ENCODE peak calls at places on chromosomes 13 and 19, in eight cellular contexts. One of them, this sample, is unnamed.

GRCh38 chr19:12364391-12365093 is 941 bp downstream of the ZNF442 start:
- DNase-seq in body of pancreas: peak; percentile 19
- DNase-seq in adrenal gland: peak; percentile 33
- DNase-seq in HCT116: no peak
- DNase-seq in CD4-positive, CD25-positive, alpha-beta regulatory T cell: no peak
- DNase-seq in suprapubic skin: peak; percentile 66
- DNase-seq in uterus: peak; percentile 18
- DNase-seq in thoracic aorta: no peak
- DNase-seq in this sample: no peak

GRCh38 chr19:57280913-57281425 is 684 bp downstream of the ZNF460 start:
- DNase-seq in body of pancreas: no peak
- DNase-seq in adrenal gland: peak; percentile 26
- DNase-seq in HCT116: no peak
- DNase-seq in CD4-positive, CD25-positive, alpha-beta regulatory T cell: peak; percentile 46
- DNase-seq in suprapubic skin: no peak
- DNase-seq in uterus: no peak
- DNase-seq in thoracic aorta: no peak
- DNase-seq in this sample: no peak

GRCh38 chr19:46069841-46070341 is 29.1 kb upstream of the IGFL4 start:
- DNase-seq in body of pancreas: no peak
- DNase-seq in adrenal gland: peak; percentile 50
- DNase-seq in HCT116: no peak
- DNase-seq in CD4-positive, CD25-positive, alpha-beta regulatory T cell: no peak
- DNase-seq in suprapubic skin: no peak
- DNase-seq in uterus: no peak
- DNase-seq in thoracic aorta: no peak
- DNase-seq in this sample: no peak

GRCh38 chr13:81639984-81640582 is 1299.2 kb upstream of the SPRY2 start:
- DNase-seq in body of pancreas: peak; percentile 20
- DNase-seq in adrenal gland: peak; percentile 4
- DNase-seq in HCT116: peak; percentile 0
- DNase-seq in CD4-positive, CD25-positive, alpha-beta regulatory T cell: no peak
- DNase-seq in suprapubic skin: no peak
- DNase-seq in uterus: no peak
- DNase-seq in thoracic aorta: no peak
- DNase-seq in this sample: no peak

GRCh38 chr13:112859817-112860190 is 109.2 kb upstream of the MCF2L start:
- DNase-seq in body of pancreas: no peak
- DNase-seq in adrenal gland: peak; percentile 89
- DNase-seq in HCT116: no peak
- DNase-seq in CD4-positive, CD25-positive, alpha-beta regulatory T cell: no peak
- DNase-seq in suprapubic skin: no peak
- DNase-seq in uterus: no peak
- DNase-seq in thoracic aorta: no peak
- DNase-seq in this sample: no peak

GRCh38 chr19:30293051-30293785 is 79.0 kb upstream of the ZNF536 start:
- DNase-seq in body of pancreas: no peak
- DNase-seq in adrenal gland: no peak
- DNase-seq in HCT116: no peak
- DNase-seq in CD4-positive, CD25-positive, alpha-beta regulatory T cell: no peak
- DNase-seq in suprapubic skin: no peak
- DNase-seq in uterus: no peak
- DNase-seq in thoracic aorta: no peak
- DNase-seq in this sample: no peak

GRCh38 chr19:47813304-47813994 is 8.3 kb upstream of the CRX start:
- DNase-seq in body of pancreas: peak; percentile 66
- DNase-seq in adrenal gland: peak; percentile 73
- DNase-seq in HCT116: peak; percentile 61
- DNase-seq in CD4-positive, CD25-positive, alpha-beta regulatory T cell: peak; percentile 58
- DNase-seq in suprapubic skin: peak; percentile 76
- DNase-seq in uterus: peak; percentile 49
- DNase-seq in thoracic aorta: no peak
- DNase-seq in this sample: peak; percentile 95

GRCh38 chr19:53813996-53814395 is 10.1 kb downstream of the NLRP12 start:
- DNase-seq in body of pancreas: no peak
- DNase-seq in adrenal gland: no peak
- DNase-seq in HCT116: no peak
- DNase-seq in CD4-positive, CD25-positive, alpha-beta regulatory T cell: no peak
- DNase-seq in suprapubic skin: no peak
- DNase-seq in uterus: no peak
- DNase-seq in thoracic aorta: no peak
- DNase-seq in this sample: no peak

GRCh38 chr19:10854350-10855089 is 6.3 kb downstream of the C19orf38 start:
- DNase-seq in body of pancreas: no peak
- DNase-seq in adrenal gland: no peak
- DNase-seq in HCT116: no peak
- DNase-seq in CD4-positive, CD25-positive, alpha-beta regulatory T cell: no peak
- DNase-seq in suprapubic skin: no peak
- DNase-seq in uterus: no peak
- DNase-seq in thoracic aorta: no peak
- DNase-seq in this sample: no peak

GRCh38 chr19:47861630-47862029 is 2.6 kb downstream of the TPRX2 start:
- DNase-seq in body of pancreas: no peak
- DNase-seq in adrenal gland: no peak
- DNase-seq in HCT116: no peak
- DNase-seq in CD4-positive, CD25-positive, alpha-beta regulatory T cell: no peak
- DNase-seq in suprapubic skin: no peak
- DNase-seq in uterus: no peak
- DNase-seq in thoracic aorta: no peak
- DNase-seq in this sample: no peak

GRCh38 chr13:96806750-96807149 is 187.5 kb downstream of the OXGR1 start:
- DNase-seq in body of pancreas: no peak
- DNase-seq in adrenal gland: no peak
- DNase-seq in HCT116: no peak
- DNase-seq in CD4-positive, CD25-positive, alpha-beta regulatory T cell: no peak
- DNase-seq in suprapubic skin: no peak
- DNase-seq in uterus: no peak
- DNase-seq in thoracic aorta: no peak
- DNase-seq in this sample: no peak

GRCh38 chr19:54906819-54907218 is 871 bp downstream of the NCR1 start:
- DNase-seq in body of pancreas: no peak
- DNase-seq in adrenal gland: no peak
- DNase-seq in HCT116: no peak
- DNase-seq in CD4-positive, CD25-positive, alpha-beta regulatory T cell: no peak
- DNase-seq in suprapubic skin: no peak
- DNase-seq in uterus: no peak
- DNase-seq in thoracic aorta: no peak
- DNase-seq in this sample: no peak

GRCh38 chr19:41971363-41971762 is 12.2 kb upstream of the RABAC1 start:
- DNase-seq in body of pancreas: no peak
- DNase-seq in adrenal gland: no peak
- DNase-seq in HCT116: no peak
- DNase-seq in CD4-positive, CD25-positive, alpha-beta regulatory T cell: no peak
- DNase-seq in suprapubic skin: no peak
- DNase-seq in uterus: no peak
- DNase-seq in thoracic aorta: no peak
- DNase-seq in this sample: no peak

GRCh38 chr13:91459485-91459884 is 61.1 kb downstream of the GPC5 start:
- DNase-seq in body of pancreas: no peak
- DNase-seq in adrenal gland: no peak
- DNase-seq in HCT116: no peak
- DNase-seq in CD4-positive, CD25-positive, alpha-beta regulatory T cell: peak; percentile 6
- DNase-seq in suprapubic skin: no peak
- DNase-seq in uterus: no peak
- DNase-seq in thoracic aorta: no peak
- DNase-seq in this sample: no peak

GRCh38 chr13:91450913-91451312 is 52.5 kb downstream of the GPC5 start:
- DNase-seq in body of pancreas: no peak
- DNase-seq in adrenal gland: no peak
- DNase-seq in HCT116: no peak
- DNase-seq in CD4-positive, CD25-positive, alpha-beta regulatory T cell: no peak
- DNase-seq in suprapubic skin: no peak
- DNase-seq in uterus: no peak
- DNase-seq in thoracic aorta: no peak
- DNase-seq in this sample: no peak

GRCh38 chr13:91456837-91457236 is 58.4 kb downstream of the GPC5 start:
- DNase-seq in body of pancreas: no peak
- DNase-seq in adrenal gland: no peak
- DNase-seq in HCT116: no peak
- DNase-seq in CD4-positive, CD25-positive, alpha-beta regulatory T cell: no peak
- DNase-seq in suprapubic skin: no peak
- DNase-seq in uterus: no peak
- DNase-seq in thoracic aorta: no peak
- DNase-seq in this sample: no peak

DNA sequence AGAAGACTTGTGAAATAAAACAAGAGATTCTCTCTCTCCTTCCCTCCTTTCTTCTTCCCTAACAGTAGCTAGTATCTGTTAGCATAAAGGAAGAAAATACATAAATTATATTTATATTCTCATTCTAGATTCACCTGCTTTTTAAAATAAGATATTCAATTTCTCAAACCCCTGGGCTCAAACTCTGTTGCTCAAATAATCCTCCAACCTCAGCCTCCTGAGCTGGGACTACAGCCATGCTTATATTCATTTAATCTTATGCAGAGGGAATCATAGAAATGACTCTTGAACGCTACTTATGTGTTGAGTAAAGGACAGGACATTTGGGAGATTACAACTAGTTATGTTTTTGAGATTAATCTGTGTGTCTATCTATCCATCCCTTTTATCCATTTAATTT is 56.2 kb downstream of the GPC5 start:
- DNase-seq in body of pancreas: no peak
- DNase-seq in adrenal gland: no peak
- DNase-seq in HCT116: no peak
- DNase-seq in CD4-positive, CD25-positive, alpha-beta regulatory T cell: no peak
- DNase-seq in suprapubic skin: no peak
- DNase-seq in uterus: no peak
- DNase-seq in thoracic aorta: no peak
- DNase-seq in this sample: no peak
- H3K27ac ChIP-seq in body of pancreas: no peak overlapping the region
- H3K27ac ChIP-seq in adrenal gland: no peak overlapping the region
- H3K27ac ChIP-seq in HCT116: no peak overlapping the region
- H3K27ac ChIP-seq in CD4-positive, CD25-positive, alpha-beta regulatory T cell: no peak overlapping the region
- H3K27ac ChIP-seq in suprapubic skin: no peak overlapping the region
- H3K27ac ChIP-seq in uterus: no peak overlapping the region
- H3K27ac ChIP-seq in thoracic aorta: no peak overlapping the region
- H3K27ac ChIP-seq in this sample: no peak overlapping the region

DNA sequence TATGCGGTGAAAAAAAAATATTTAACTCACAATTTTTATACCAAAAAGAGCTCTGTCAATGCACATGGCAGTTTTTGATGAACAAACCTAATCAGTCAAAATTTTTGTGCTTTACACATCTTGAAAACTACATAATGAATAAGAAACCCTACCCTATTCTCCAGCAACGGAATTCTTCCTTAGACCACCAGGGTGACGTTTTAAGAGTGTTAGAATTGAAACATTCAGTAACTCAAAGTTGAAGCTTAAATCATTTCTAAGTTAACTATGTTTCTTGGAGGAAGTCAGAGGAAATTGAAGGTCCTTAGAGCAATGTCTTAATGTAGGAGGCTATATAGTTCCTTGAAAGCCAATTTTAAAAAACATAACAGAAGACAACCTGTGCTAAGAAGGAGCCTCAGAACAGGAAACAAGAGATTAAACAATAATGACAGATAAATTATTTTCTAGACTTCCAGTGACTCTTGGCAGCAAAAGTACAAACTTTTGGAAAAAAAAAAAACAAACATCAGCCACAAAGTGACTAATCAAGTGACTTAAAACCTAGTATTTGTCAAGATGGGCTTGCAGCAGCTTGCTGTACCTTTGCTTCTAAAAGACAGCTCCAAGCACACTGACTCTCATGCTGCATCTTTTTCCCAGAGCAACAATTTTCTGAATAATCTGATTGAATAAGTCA is 6.2 kb downstream of the SPRY2 start:
- DNase-seq in body of pancreas: no peak
- DNase-seq in adrenal gland: no peak
- DNase-seq in HCT116: no peak
- DNase-seq in CD4-positive, CD25-positive, alpha-beta regulatory T cell: no peak
- DNase-seq in suprapubic skin: no peak
- DNase-seq in uterus: no peak
- DNase-seq in thoracic aorta: no peak
- DNase-seq in this sample: no peak
- H3K4me3 ChIP-seq in body of pancreas: no peak overlapping the region
- H3K4me3 ChIP-seq in adrenal gland: no peak overlapping the region
- H3K4me3 ChIP-seq in HCT116: no peak overlapping the region
- H3K4me3 ChIP-seq in CD4-positive, CD25-positive, alpha-beta regulatory T cell: no peak overlapping the region
- H3K4me3 ChIP-seq in suprapubic skin: no peak overlapping the region
- H3K4me3 ChIP-seq in uterus: no peak overlapping the region
- H3K4me3 ChIP-seq in thoracic aorta: no peak overlapping the region
- H3K4me3 ChIP-seq in this sample: no peak overlapping the region

DNA sequence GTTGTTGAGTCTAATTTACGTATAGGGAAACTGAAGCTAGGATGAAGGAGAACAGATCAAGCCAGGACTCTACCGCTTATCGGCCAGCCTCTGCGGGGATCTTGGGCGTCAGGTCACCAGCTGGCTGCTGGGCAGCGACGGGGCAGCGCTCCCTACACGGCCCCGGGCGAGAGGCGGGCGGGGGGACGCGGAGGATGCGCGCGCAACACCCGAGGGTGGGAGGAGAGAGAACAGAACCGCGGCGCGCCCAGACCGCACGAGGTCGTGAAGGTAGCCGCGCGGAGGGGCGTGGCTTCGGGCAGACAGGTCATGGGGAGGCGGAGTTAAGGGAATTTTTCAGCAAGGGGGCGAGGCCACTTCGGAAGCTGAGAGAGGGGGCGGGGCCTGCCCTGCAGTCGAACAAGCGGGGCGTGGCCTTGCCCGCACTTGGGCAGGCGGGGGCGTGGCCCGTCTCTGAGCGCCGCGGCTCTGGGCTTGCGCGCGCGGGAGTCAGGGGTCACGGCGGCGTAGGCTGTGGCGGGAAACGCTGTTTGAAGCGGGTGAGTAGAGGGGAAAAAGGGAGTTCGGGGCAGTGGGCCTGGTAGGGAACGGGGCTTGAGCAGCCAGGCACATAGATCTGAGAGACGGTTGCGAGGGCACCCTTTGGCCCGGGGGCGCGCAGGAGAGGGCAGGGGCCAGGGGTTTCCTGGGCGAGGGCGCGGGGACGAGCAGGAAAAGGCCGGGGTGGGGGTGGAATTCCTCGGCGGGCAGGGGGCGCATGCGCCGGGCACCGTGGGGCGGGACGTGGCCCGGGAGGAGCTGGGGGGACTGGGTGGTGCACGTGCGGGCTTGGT is at the start of gene POLD1:
- DNase-seq in body of pancreas: peak; percentile 99
- DNase-seq in adrenal gland: peak; percentile 100
- DNase-seq in HCT116: peak; percentile 97
- DNase-seq in CD4-positive, CD25-positive, alpha-beta regulatory T cell: peak; percentile 99
- DNase-seq in suprapubic skin: peak; percentile 98
- DNase-seq in uterus: peak; percentile 97
- DNase-seq in thoracic aorta: peak; percentile 90
- DNase-seq in this sample: peak; percentile 98
- H3K27ac ChIP-seq in body of pancreas: peak within 1 kb of the TSS; percentile 77
- H3K27ac ChIP-seq in adrenal gland: peak within 1 kb of the TSS; percentile 73
- H3K27ac ChIP-seq in HCT116: peak within 1 kb of the TSS; percentile 71
- H3K27ac ChIP-seq in CD4-positive, CD25-positive, alpha-beta regulatory T cell: peak within 1 kb of the TSS; percentile 81
- H3K27ac ChIP-seq in suprapubic skin: peak within 1 kb of the TSS; percentile 82
- H3K27ac ChIP-seq in uterus: peak within 1 kb of the TSS; percentile 78
- H3K27ac ChIP-seq in thoracic aorta: peak within 1 kb of the TSS; percentile 65
- H3K27ac ChIP-seq in this sample: peak within 1 kb of the TSS; percentile 86

DNA sequence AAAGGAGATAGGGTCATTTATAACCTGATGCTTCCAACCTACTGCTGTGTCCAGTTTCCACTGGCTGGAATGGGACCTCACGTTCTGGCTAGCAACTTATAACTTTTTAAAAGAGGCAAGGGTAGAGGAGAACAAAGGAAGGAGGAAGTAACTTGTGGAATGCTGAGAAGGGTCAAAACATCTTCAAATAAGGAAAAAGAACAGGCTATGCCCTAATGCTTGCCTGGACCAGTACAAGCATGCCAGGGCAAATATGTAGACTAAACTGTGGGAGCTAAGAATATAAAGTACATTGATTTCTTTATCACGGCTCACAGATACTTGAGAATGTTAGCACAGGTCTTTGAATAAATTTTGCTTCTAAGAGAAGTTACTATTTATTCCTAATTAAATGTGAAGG is 1.5 kb upstream of the ZNF561 start:
- DNase-seq in body of pancreas: no peak
- DNase-seq in adrenal gland: no peak
- DNase-seq in HCT116: no peak
- DNase-seq in CD4-positive, CD25-positive, alpha-beta regulatory T cell: no peak
- DNase-seq in suprapubic skin: no peak
- DNase-seq in uterus: no peak
- DNase-seq in thoracic aorta: no peak
- DNase-seq in this sample: no peak
- H3K4me3 ChIP-seq in body of pancreas: no peak overlapping the region
- H3K4me3 ChIP-seq in adrenal gland: no peak overlapping the region
- H3K4me3 ChIP-seq in HCT116: no peak overlapping the region
- H3K4me3 ChIP-seq in CD4-positive, CD25-positive, alpha-beta regulatory T cell: no peak overlapping the region
- H3K4me3 ChIP-seq in suprapubic skin: peak overlapping the region; percentile 64
- H3K4me3 ChIP-seq in uterus: no peak overlapping the region
- H3K4me3 ChIP-seq in thoracic aorta: peak overlapping the region; percentile 83
- H3K4me3 ChIP-seq in this sample: no peak overlapping the region